ENCODE peak calls at places on chromosome 21, in nine cellular contexts. R is iris pigment epithelial cell; M is T-helper 22 cell; U is cardiac fibroblast; T is left lung; D is A549; G is nucleus accumbens; C is activated naive CD4-positive, alpha-beta T cell; F is stimulated activated CD4-positive, alpha-beta T cell treated with anti-CD3 and anti-CD28 coated beads, Interleukin-15, amount 100 ng/mL, for 1 hour. I is an unnamed sample.

GRCh38 chr21:39660596-39660995 is 47.9 kb downstream of the B3GALT5 start:
- DNase-seq in F (no peak), T (no peak), G (no peak), D (peak), C (no peak), U (peak), R (peak), M (no peak), I (no peak)

GRCh38 chr21:45488839-45489479 is 53.3 kb downstream of the SLC19A1 start:
- DNase-seq in C (no peak), G (no peak), D (no peak), M (no peak), U (no peak), F (no peak), R (no peak), T (no peak), I (no peak)

GRCh38 chr21:37658994-37659458 is 257.2 kb downstream of the KCNJ6 start:
- DNase-seq in D (peak), T (no peak), M (no peak), C (no peak), G (no peak), F (no peak), U (peak), R (peak), I (no peak)

GRCh38 chr21:15065381-15066230 is 806 bp upstream of the NRIP1 start:
- DNase-seq in D (peak), R (peak), T (peak), C (peak), F (peak), M (peak), U (peak), G (peak), I (peak)

GRCh38 chr21:14900058-14900457 is 164.7 kb downstream of the NRIP1 start:
- DNase-seq in M (no peak), C (no peak), D (no peak), R (peak), G (no peak), U (no peak), T (no peak), F (no peak), I (no peak)

GRCh38 chr21:33959680-33960079 is 44.1 kb upstream of the ATP5PO start:
- DNase-seq in U (no peak), G (no peak), R (no peak), T (no peak), F (no peak), D (no peak), M (no peak), C (no peak), I (no peak)

GRCh38 chr21:32645261-32646182 is 33.3 kb upstream of the CFAP298 start:
- DNase-seq in U (no peak), D (no peak), G (no peak), M (no peak), T (no peak), R (no peak), F (no peak), C (no peak), I (no peak)

GRCh38 chr21:35658242-35658641 is 402.1 kb downstream of the SETD4 start:
- DNase-seq in D (no peak), C (no peak), M (no peak), T (no peak), U (peak), R (peak), F (no peak), G (no peak), I (no peak)

GRCh38 chr21:31509108-31510017 is 150.1 kb upstream of the SOD1 start:
- DNase-seq in D (peak), T (no peak), F (peak), U (peak), M (peak), G (peak), C (peak), R (peak), I (peak)

GRCh38 chr21:41786521-41786987 is 19.7 kb upstream of the RIPK4 start:
- DNase-seq in C (no peak), G (no peak), F (no peak), D (no peak), M (no peak), T (no peak), U (no peak), R (no peak), I (no peak)

GRCh38 chr21:42513151-42513984 is at the start of gene SLC37A1:
- DNase-seq in M (no peak), U (no peak), R (no peak), T (peak), F (no peak), G (no peak), D (no peak), C (no peak), I (no peak)

GRCh38 chr21:33402011-33402979 is 918 bp upstream of the IFNGR2 start:
- DNase-seq in U (peak), G (peak), F (no peak), D (peak), C (no peak), R (peak), T (peak), M (no peak), I (no peak)

GRCh38 chr21:36150192-36150711 is 6.4 kb upstream of the DOP1B start:
- DNase-seq in R (peak), F (no peak), U (peak), T (no peak), M (no peak), D (no peak), C (no peak), G (no peak), I (no peak)

GRCh38 chr21:43333301-43334062 is 93.4 kb downstream of the SIK1 start:
- DNase-seq in R (peak), U (peak), D (peak), G (no peak), F (no peak), M (no peak), T (peak), C (no peak), I (no peak)

GRCh38 chr21:44574457-44575306 is 1.2 kb downstream of the KRTAP10-4 start:
- DNase-seq in U (no peak), T (no peak), R (no peak), G (no peak), M (no peak), C (no peak), F (no peak), D (no peak), I (no peak)

GRCh38 chr21:41410361-41410760 is 15.7 kb upstream of the MX1 start:
- DNase-seq in U (no peak), F (no peak), T (no peak), D (no peak), G (no peak), C (no peak), R (no peak), M (no peak), I (no peak)

I was measured in effector memory CD4-positive, alpha-beta T cell.